ENCODE peak calls at places on chromosomes 13 and 19, in five cellular contexts. O is cardiac muscle cell, G is astrocyte, K is body of pancreas, C is thoracic aorta. M is an unnamed sample.

GRCh38 chr19:19371056-19371455 is 34.4 kb upstream of the GATAD2A start:
- DNase-seq in K (no peak), O (no peak), G (no peak), C (no peak), M (no peak)

GRCh38 chr19:3700242-3701032 is at the start of gene PIP5K1C:
- DNase-seq in O (peak; percentile 95), K (peak; percentile 89), C (peak; percentile 41), G (peak; percentile 38), M (peak; percentile 94)

GRCh38 chr13:70253834-70254233 is 145.6 kb upstream of the KLHL1 start:
- DNase-seq in G (peak; percentile 18), C (no peak), O (peak; percentile 61), K (no peak), M (no peak)

GRCh38 chr13:25051065-25051464 is 44.9 kb upstream of the PABPC3 start:
- DNase-seq in O (no peak), C (no peak), G (no peak), K (no peak), M (no peak)

GRCh38 chr13:94454906-94455305 is 24.6 kb downstream of the DCT start:
- DNase-seq in G (peak; percentile 13), C (no peak), O (no peak), K (no peak), M (no peak)

GRCh38 chr19:19528721-19529490 is at the start of gene YJEFN3:
- DNase-seq in C (no peak), O (no peak), K (no peak), G (peak; percentile 32), M (no peak)

GRCh38 chr13:21216332-21216731 is 39.9 kb downstream of the MRPL57 start:
- DNase-seq in O (no peak), G (no peak), K (no peak), C (no peak), M (no peak)

GRCh38 chr13:114241918-114242317 is 7.2 kb downstream of the CDC16 start:
- DNase-seq in C (no peak), O (no peak), K (no peak), G (no peak), M (no peak)

GRCh38 chr13:114027046-114027760 is 53.3 kb upstream of the C13orf46 start:
- DNase-seq in K (no peak), O (no peak), G (peak; percentile 44), C (no peak), M (no peak)

GRCh38 chr13:50277127-50277526 is 261.9 kb downstream of the KCNRG start:
- DNase-seq in G (no peak), K (no peak), O (no peak), C (no peak), M (no peak)

GRCh38 chr13:21079761-21080730 is 18.7 kb upstream of the LATS2 start:
- DNase-seq in O (no peak), K (peak; percentile 39), C (no peak), G (peak; percentile 95), M (no peak)

GRCh38 chr13:32047796-32048195 is 16.2 kb downstream of the FRY start:
- DNase-seq in G (no peak), K (no peak), C (no peak), O (no peak), M (no peak)

GRCh38 chr13:22212576-22212975 is 541.7 kb downstream of the FGF9 start:
- DNase-seq in G (no peak), C (no peak), K (no peak), O (no peak), M (no peak)

GRCh38 chr19:13699786-13700185 is 64.5 kb upstream of the MRI1 start:
- DNase-seq in G (no peak), O (no peak), C (no peak), K (no peak), M (no peak)

GRCh38 chr19:38656171-38656981 is 8.9 kb downstream of the ACTN4 start:
- DNase-seq in G (peak; percentile 54), O (no peak), C (no peak), K (no peak), M (no peak)

GRCh38 chr19:32053366-32053765 is 292.0 kb upstream of the ZNF507 start:
- DNase-seq in G (no peak), K (no peak), O (no peak), C (no peak), M (no peak)

GRCh38 chr19:13692096-13692495 is 72.2 kb upstream of the MRI1 start:
- DNase-seq in O (no peak), C (peak; percentile 4), K (no peak), G (peak; percentile 80), M (no peak)

GRCh38 chr19:32224371-32225244 is 120.8 kb upstream of the ZNF507 start:
- DNase-seq in O (peak; percentile 69), G (peak; percentile 1), K (peak; percentile 35), C (no peak), M (peak; percentile 65)

GRCh38 chr13:99275093-99275469 is 16.9 kb upstream of the GPR18 start:
- DNase-seq in G (peak; percentile 89), O (no peak), C (no peak), K (no peak), M (no peak)

GRCh38 chr13:31951215-31951678 is 80.3 kb upstream of the FRY start:
- DNase-seq in G (peak; percentile 14), K (peak; percentile 84), C (no peak), O (peak; percentile 8), M (peak; percentile 64)

GRCh38 chr19:7628589-7629311 is 595 bp downstream of the XAB2 start:
- DNase-seq in O (no peak), C (no peak), G (no peak), K (no peak), M (no peak)

GRCh38 chr19:48085077-48085476 is 25.5 kb downstream of the PLA2G4C start:
- DNase-seq in O (no peak), C (no peak), K (no peak), G (no peak), M (no peak)

DNA sequence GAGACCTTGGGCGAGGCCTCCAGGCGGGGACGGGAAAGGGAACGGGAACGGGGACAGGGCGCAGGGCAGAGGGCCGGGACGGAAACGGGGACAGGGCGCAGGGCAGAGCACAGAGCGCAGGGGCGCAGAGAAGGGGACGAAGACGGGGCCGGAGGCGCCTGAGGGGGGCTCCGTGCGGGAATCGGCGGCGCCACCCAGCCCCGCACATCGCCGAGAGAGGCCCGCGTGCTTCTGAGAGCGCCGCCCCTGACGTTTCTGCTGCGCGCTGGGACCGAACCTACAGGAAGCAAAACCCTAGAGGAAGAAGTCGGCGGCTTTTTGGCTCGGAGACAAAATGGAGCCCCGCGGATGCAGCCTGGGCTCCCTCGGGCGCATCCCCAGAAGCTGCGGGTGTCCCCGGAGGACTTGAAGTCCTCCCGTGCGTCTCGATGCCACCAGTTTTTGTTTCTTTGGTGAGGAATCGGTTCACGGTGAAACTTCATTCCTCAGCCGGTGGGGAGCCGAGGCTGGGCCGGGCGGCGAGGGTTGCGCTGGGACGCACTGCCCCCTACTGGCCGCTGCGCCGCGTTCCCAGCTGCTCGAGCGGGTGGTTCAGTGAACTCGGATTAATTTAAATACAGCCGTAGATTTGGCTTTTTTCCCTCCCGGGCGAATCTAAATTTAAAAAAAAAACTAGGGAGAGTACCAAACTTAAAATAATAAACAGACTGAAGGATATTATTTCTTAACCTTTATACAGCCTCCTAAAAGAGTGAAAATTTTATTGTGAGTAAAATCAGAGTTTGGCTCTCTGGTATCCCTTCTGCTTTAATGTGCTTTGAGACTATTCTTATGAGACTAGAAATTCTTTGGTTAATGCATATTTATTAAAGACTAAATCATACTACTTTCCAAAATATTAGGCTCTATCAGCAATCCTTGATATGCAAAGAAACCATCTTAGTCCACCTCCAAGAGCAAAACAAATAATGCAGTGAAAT is 350.0 kb upstream of the ARGLU1 start:
- DNase-seq in G (peak; percentile 41), O (peak; percentile 81), C (peak; percentile 9), K (peak; percentile 65), M (peak; percentile 79)
- H3K4me1 ChIP-seq in G (peaks cover 18% of the 10 kb centered on the region), O (peaks cover 11% of the 10 kb centered on the region), C (peaks cover 4% of the 10 kb centered on the region), K (no peaks in the 10 kb centered on the region), M (no peaks in the 10 kb centered on the region)

DNA sequence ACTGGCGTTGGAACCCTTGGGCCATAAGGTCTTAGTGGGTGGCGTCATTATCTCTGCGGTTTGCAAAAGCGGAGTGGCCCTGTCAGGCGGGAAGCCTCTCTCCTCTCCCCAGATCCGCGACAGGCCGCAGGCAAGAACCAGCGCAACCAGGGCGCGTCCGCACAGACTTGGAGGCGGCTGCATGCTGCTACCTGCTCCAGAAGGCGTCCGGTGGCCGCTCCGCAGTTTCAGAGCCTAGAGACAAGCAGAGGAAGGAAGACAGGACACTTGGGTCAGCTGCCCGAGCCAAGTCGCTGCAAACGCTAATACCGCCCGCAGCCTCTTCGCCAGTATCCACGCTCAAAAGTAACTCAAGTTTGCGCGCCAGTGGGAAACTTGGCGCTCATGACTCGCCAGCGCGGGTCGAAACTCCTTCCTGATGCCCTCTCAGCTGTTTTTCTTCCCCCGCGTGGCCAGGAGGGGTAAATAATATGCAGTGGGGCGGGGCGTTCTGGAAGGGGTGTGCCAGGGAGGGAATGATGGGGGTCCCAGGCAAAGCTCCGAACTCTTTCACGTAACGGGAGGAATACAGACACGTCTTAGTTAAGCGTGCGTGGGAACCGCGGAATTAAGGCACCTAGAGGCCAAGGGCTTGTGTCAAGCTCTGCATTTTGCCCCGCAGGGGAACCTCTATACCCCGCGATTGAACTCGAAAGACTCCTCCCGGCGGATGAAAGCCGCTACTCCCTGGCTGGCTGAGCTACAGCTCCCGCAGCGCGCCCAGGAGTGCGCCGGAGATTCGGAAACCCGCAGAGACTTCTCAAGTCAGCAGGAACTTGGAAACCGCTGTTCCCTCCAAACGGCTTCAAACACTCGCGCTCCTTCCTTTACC is at the start of gene EDNRB:
- DNase-seq in C (no peak), K (peak; percentile 25), O (peak; percentile 59), G (peak; percentile 17), M (peak; percentile 27)
- H3K4me3 ChIP-seq in C (peak within 1 kb of the TSS; percentile 70), K (peak within 1 kb of the TSS; percentile 30), O (peak within 1 kb of the TSS; percentile 55), G (peak within 1 kb of the TSS; percentile 71), M (peak within 1 kb of the TSS; percentile 59)

GRCh38 chr13:29510698-29511438 is 84.6 kb downstream of the SLC7A1 start:
- DNase-seq in O (no peak), K (no peak), G (peak; percentile 42), C (no peak), M (no peak)
- H3K4me1 ChIP-seq in O (peaks cover 24% of the 10 kb centered on the region), K (peaks cover 5% of the 10 kb centered on the region), G (peaks cover 43% of the 10 kb centered on the region), C (no peaks in the 10 kb centered on the region), M (peaks cover 25% of the 10 kb centered on the region)

GRCh38 chr13:80039000-80039399 is 301.9 kb downstream of the SPRY2 start:
- DNase-seq in O (no peak), K (no peak), G (no peak), C (no peak), M (no peak)

GRCh38 chr13:80040977-80041310 is 300.0 kb downstream of the SPRY2 start:
- DNase-seq in G (no peak), K (no peak), C (no peak), O (no peak), M (no peak)

GRCh38 chr13:80038371-80038770 is 302.6 kb downstream of the SPRY2 start:
- DNase-seq in C (no peak), G (no peak), K (no peak), O (no peak), M (no peak)

GRCh38 chr13:80037505-80037888 is 303.4 kb downstream of the SPRY2 start:
- DNase-seq in K (no peak), O (no peak), G (peak; percentile 93), C (no peak), M (no peak)

DNA sequence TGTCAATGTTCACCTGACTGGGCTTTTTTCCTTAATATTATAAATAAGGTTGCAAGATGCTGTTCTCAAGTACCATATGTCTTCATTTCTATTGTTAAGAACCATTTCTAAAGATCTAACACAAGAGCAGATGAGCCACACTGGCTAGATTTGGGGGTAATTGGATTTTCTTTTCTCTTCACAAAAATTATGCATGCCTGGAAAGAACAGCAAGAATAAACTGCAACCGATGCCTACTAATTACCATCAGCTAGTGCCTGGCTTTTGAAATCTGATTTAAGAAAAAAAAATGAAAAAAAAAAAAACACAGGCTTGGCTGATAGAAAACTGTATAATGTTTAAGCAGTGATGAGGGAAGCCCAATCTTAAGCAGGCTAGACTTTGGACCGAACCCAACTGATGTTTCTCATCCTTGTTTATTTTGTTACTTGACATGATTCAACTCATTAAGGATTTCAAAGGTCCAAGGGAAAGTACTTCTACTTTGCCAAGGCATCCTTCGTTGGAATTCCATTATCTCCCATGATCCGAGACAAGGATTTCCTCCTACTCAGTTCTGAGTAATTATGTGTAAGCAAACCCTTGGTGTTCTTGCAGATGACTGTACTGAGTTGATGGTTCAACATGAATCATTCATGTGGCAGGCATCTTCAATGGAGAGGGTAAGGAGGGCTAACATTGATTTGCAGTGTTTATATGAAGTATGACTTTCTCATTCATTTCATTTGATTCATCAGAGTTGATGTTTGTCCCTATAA is 300.5 kb downstream of the SPRY2 start:
- DNase-seq in G (peak; percentile 100), C (no peak), O (no peak), K (peak; percentile 7), M (no peak)
- H3K4me3 ChIP-seq in G (no peak overlapping the region), C (no peak overlapping the region), O (no peak overlapping the region), K (no peak overlapping the region), M (no peak overlapping the region)